ENCODE peak calls at places on chromosomes 16 and 17, in four cellular contexts. One of them, this sample, is unnamed.

GRCh38 chr17:82257473-82257872 is 16.0 kb downstream of the CSNK1D start:
- DNase-seq in fibroblast of mammary gland: peak
- DNase-seq in tibial nerve: no peak
- DNase-seq in ovary: no peak
- DNase-seq in this sample: no peak

GRCh38 chr17:6712058-6712853 is 913 bp downstream of the SLC13A5 start:
- DNase-seq in fibroblast of mammary gland: no peak
- DNase-seq in ovary: peak
- DNase-seq in tibial nerve: no peak
- DNase-seq in this sample: peak

GRCh38 chr17:79622776-79623175 is 11.9 kb upstream of the RBFOX3 start:
- DNase-seq in ovary: no peak
- DNase-seq in fibroblast of mammary gland: no peak
- DNase-seq in tibial nerve: no peak
- DNase-seq in this sample: no peak

GRCh38 chr17:58969156-58969555 is 137.5 kb downstream of the TRIM37 start:
- DNase-seq in ovary: no peak
- DNase-seq in tibial nerve: no peak
- DNase-seq in fibroblast of mammary gland: no peak
- DNase-seq in this sample: no peak

GRCh38 chr16:56824335-56824734 is 40.7 kb upstream of the SLC12A3 start:
- DNase-seq in ovary: no peak
- DNase-seq in fibroblast of mammary gland: peak
- DNase-seq in tibial nerve: no peak
- DNase-seq in this sample: peak

GRCh38 chr17:41402161-41402560 is 4.8 kb upstream of the KRT31 start:
- DNase-seq in ovary: no peak
- DNase-seq in fibroblast of mammary gland: peak
- DNase-seq in tibial nerve: no peak
- DNase-seq in this sample: no peak

GRCh38 chr16:52991572-52991971 is 61.1 kb downstream of the CHD9NB start:
- DNase-seq in fibroblast of mammary gland: no peak
- DNase-seq in tibial nerve: no peak
- DNase-seq in ovary: no peak
- DNase-seq in this sample: no peak

GRCh38 chr16:69106491-69107291 is 1.2 kb downstream of the HAS3 start:
- DNase-seq in ovary: no peak
- DNase-seq in fibroblast of mammary gland: no peak
- DNase-seq in tibial nerve: no peak
- DNase-seq in this sample: no peak

GRCh38 chr17:61467416-61468262 is 15.4 kb downstream of the TBX4 start:
- DNase-seq in ovary: no peak
- DNase-seq in tibial nerve: no peak
- DNase-seq in fibroblast of mammary gland: peak
- DNase-seq in this sample: peak

GRCh38 chr17:51434434-51435170 is 174.3 kb downstream of the UTP18 start:
- DNase-seq in fibroblast of mammary gland: no peak
- DNase-seq in ovary: no peak
- DNase-seq in tibial nerve: no peak
- DNase-seq in this sample: no peak

GRCh38 chr16:23146877-23147601 is 2.2 kb downstream of the USP31 start:
- DNase-seq in tibial nerve: no peak
- DNase-seq in fibroblast of mammary gland: no peak
- DNase-seq in ovary: no peak
- DNase-seq in this sample: no peak

GRCh38 chr16:78551487-78552085 is 452.1 kb downstream of the WWOX start:
- DNase-seq in tibial nerve: no peak
- DNase-seq in fibroblast of mammary gland: no peak
- DNase-seq in ovary: no peak
- DNase-seq in this sample: no peak

GRCh38 chr17:41127371-41127770 is 3.4 kb upstream of the KRTAP4-12 start:
- DNase-seq in ovary: no peak
- DNase-seq in fibroblast of mammary gland: no peak
- DNase-seq in tibial nerve: no peak
- DNase-seq in this sample: no peak

GRCh38 chr17:72171703-72172670 is 51.2 kb downstream of the SOX9 start:
- DNase-seq in tibial nerve: no peak
- DNase-seq in ovary: no peak
- DNase-seq in fibroblast of mammary gland: no peak
- DNase-seq in this sample: peak

GRCh38 chr16:19179890-19180490 is 11.9 kb downstream of the SYT17 start:
- DNase-seq in tibial nerve: peak
- DNase-seq in ovary: no peak
- DNase-seq in fibroblast of mammary gland: peak
- DNase-seq in this sample: peak

GRCh38 chr17:82892869-82893565 is 53.2 kb upstream of the ZNF750 start:
- DNase-seq in fibroblast of mammary gland: no peak
- DNase-seq in ovary: peak
- DNase-seq in tibial nerve: no peak
- DNase-seq in this sample: no peak

GRCh38 chr16:57689772-57690558 is 4.6 kb upstream of the DRC7 start:
- DNase-seq in tibial nerve: no peak
- DNase-seq in ovary: no peak
- DNase-seq in fibroblast of mammary gland: no peak
- DNase-seq in this sample: no peak

GRCh38 chr17:79335456-79335855 is 260.8 kb downstream of the ENGASE start:
- DNase-seq in tibial nerve: no peak
- DNase-seq in ovary: no peak
- DNase-seq in fibroblast of mammary gland: no peak
- DNase-seq in this sample: no peak

GRCh38 chr17:77466596-77467223 is 325.9 kb downstream of the SEC14L1 start:
- DNase-seq in ovary: no peak
- DNase-seq in fibroblast of mammary gland: no peak
- DNase-seq in tibial nerve: no peak
- DNase-seq in this sample: no peak

GRCh38 chr17:73998246-73999220 is 204.9 kb upstream of the RPL38 start:
- DNase-seq in tibial nerve: peak
- DNase-seq in fibroblast of mammary gland: peak
- DNase-seq in ovary: no peak
- DNase-seq in this sample: peak

GRCh38 chr17:61000911-61001310 is 323.3 kb downstream of the BCAS3 start:
- DNase-seq in ovary: no peak
- DNase-seq in tibial nerve: no peak
- DNase-seq in fibroblast of mammary gland: peak
- DNase-seq in this sample: no peak

GRCh38 chr16:71287903-71288302 is 1.3 kb downstream of the CMTR2 start:
- DNase-seq in ovary: no peak
- DNase-seq in fibroblast of mammary gland: no peak
- DNase-seq in tibial nerve: no peak
- DNase-seq in this sample: no peak

GRCh38 chr16:8818499-8819270 is 21.0 kb downstream of the PMM2 start:
- DNase-seq in fibroblast of mammary gland: no peak
- DNase-seq in tibial nerve: no peak
- DNase-seq in ovary: no peak
- DNase-seq in this sample: no peak

GRCh38 chr17:43966276-43966675 is 12.5 kb upstream of the PYY start:
- DNase-seq in fibroblast of mammary gland: no peak
- DNase-seq in tibial nerve: no peak
- DNase-seq in ovary: no peak
- DNase-seq in this sample: no peak

GRCh38 chr17:71200597-71200996 is 920.2 kb upstream of the SOX9 start:
- DNase-seq in tibial nerve: no peak
- DNase-seq in fibroblast of mammary gland: no peak
- DNase-seq in ovary: no peak
- DNase-seq in this sample: no peak

GRCh38 chr17:75153854-75154194 is 488 bp downstream of the JPT1 start:
- DNase-seq in ovary: no peak
- DNase-seq in fibroblast of mammary gland: no peak
- DNase-seq in tibial nerve: no peak
- DNase-seq in this sample: peak

GRCh38 chr17:75152971-75153853 is 1.1 kb downstream of the JPT1 start:
- DNase-seq in tibial nerve: peak
- DNase-seq in ovary: no peak
- DNase-seq in fibroblast of mammary gland: peak
- DNase-seq in this sample: peak

GRCh38 chr17:75154195-75155106 is at the start of gene JPT1:
- DNase-seq in tibial nerve: peak
- DNase-seq in ovary: peak
- DNase-seq in fibroblast of mammary gland: peak
- DNase-seq in this sample: peak

GRCh38 chr17:75152523-75152922 is 1.8 kb downstream of the JPT1 start:
- DNase-seq in ovary: no peak
- DNase-seq in fibroblast of mammary gland: no peak
- DNase-seq in tibial nerve: no peak
- DNase-seq in this sample: no peak

GRCh38 chr17:75155191-75155601 is 884 bp upstream of the JPT1 start:
- DNase-seq in tibial nerve: no peak
- DNase-seq in ovary: no peak
- DNase-seq in fibroblast of mammary gland: no peak
- DNase-seq in this sample: no peak
- H3K4me3 ChIP-seq in tibial nerve: no peak
- H3K4me3 ChIP-seq in ovary: no peak
- H3K4me3 ChIP-seq in fibroblast of mammary gland: no peak
- H3K4me3 ChIP-seq in this sample: no peak

DNA sequence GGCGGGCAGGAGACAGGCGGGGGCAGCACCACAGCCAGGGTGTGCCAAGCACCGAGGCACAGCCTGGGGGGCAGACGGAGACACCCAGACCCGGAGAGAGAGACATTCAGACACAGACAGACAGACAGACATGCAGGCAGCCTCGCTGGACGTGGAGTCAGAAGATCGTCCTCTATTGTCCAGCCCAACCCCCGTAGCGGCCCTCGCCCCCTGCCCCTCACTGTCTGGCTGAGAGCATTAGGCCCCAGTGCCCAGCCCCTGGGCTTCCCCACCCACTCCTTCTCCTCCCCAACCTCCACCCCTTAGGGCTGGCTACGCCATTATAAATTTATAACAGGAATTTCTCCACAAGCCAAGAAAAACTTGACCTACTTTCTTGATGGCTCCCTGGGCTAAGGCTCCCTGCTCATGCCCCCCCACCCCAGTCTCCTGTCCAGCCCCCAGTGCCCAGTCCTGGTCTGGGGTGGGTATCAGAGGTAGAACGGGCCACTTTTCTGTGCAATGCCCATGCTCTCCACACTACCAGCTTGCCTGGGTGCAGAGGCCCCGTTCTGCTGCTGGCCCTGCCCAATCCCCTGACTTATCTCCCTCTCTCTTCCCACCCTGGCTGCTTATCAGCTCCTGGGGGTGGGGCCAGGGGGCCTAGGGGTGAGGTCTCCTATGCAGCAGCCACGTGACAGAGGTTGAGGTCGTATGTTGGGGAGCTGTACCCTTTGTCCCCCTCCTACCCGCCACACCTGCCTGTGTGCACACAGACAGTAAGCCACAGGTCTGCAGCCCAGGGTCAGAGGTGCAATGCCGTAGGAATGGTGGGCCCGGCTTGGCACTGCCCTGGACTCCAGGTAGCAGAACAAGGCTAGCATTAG is 9.9 kb downstream of the THRA start:
- DNase-seq in tibial nerve: no peak
- DNase-seq in fibroblast of mammary gland: no peak
- DNase-seq in ovary: peak
- DNase-seq in this sample: no peak
- H3K4me3 ChIP-seq in tibial nerve: peak
- H3K4me3 ChIP-seq in fibroblast of mammary gland: no peak
- H3K4me3 ChIP-seq in ovary: peak
- H3K4me3 ChIP-seq in this sample: no peak

GRCh38 chr16:74092336-74092735 is 204.3 kb upstream of the PSMD7 start:
- DNase-seq in tibial nerve: no peak
- DNase-seq in ovary: no peak
- DNase-seq in fibroblast of mammary gland: no peak
- DNase-seq in this sample: no peak
- H3K4me3 ChIP-seq in tibial nerve: no peak
- H3K4me3 ChIP-seq in ovary: no peak
- H3K4me3 ChIP-seq in fibroblast of mammary gland: no peak
- H3K4me3 ChIP-seq in this sample: no peak

GRCh38 chr16:75733305-75734141 is 7.2 kb upstream of the CPHXL start:
- DNase-seq in ovary: peak
- DNase-seq in fibroblast of mammary gland: peak
- DNase-seq in tibial nerve: peak
- DNase-seq in this sample: peak
- H3K4me3 ChIP-seq in ovary: no peak
- H3K4me3 ChIP-seq in fibroblast of mammary gland: no peak
- H3K4me3 ChIP-seq in tibial nerve: no peak
- H3K4me3 ChIP-seq in this sample: no peak

GRCh38 chr17:45950888-45951287 is 48.2 kb upstream of the STH start:
- DNase-seq in tibial nerve: no peak
- DNase-seq in ovary: no peak
- DNase-seq in fibroblast of mammary gland: no peak
- DNase-seq in this sample: no peak

GRCh38 chr17:45952814-45953320 is 46.2 kb upstream of the STH start:
- DNase-seq in fibroblast of mammary gland: no peak
- DNase-seq in tibial nerve: no peak
- DNase-seq in ovary: no peak
- DNase-seq in this sample: no peak

GRCh38 chr17:45951941-45952340 is 47.1 kb upstream of the STH start:
- DNase-seq in fibroblast of mammary gland: no peak
- DNase-seq in ovary: no peak
- DNase-seq in tibial nerve: no peak
- DNase-seq in this sample: no peak

GRCh38 chr17:45949755-45950320 is 49.2 kb upstream of the STH start:
- DNase-seq in fibroblast of mammary gland: no peak
- DNase-seq in tibial nerve: no peak
- DNase-seq in ovary: no peak
- DNase-seq in this sample: no peak

DNA sequence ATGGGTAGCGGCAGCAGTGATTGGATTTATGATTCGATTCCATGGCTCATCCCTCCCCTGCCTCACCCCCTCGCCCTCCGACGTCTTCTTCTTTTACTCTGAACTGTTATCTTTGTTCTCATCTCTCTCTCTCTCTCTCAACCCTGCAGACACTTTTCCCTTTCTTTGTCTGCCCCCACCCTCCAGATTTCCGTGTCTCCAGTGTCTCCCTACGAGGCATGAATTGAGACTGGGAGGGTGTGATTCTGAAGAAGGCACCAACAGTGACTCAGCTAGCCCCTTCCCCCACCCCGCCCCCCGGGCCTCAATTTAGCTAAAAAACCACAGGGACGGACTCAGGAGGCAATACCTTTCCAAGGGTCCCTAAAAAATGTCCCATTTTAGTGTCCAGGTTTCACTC is 47.6 kb upstream of the STH start:
- DNase-seq in fibroblast of mammary gland: no peak
- DNase-seq in ovary: no peak
- DNase-seq in tibial nerve: no peak
- DNase-seq in this sample: no peak
- H3K4me3 ChIP-seq in fibroblast of mammary gland: no peak
- H3K4me3 ChIP-seq in ovary: no peak
- H3K4me3 ChIP-seq in tibial nerve: no peak
- H3K4me3 ChIP-seq in this sample: no peak